ENCODE peak calls at places on chromosome 21, in eight cellular contexts. One of them, this sample, is unnamed.

GRCh38 chr21:29301703-29302102 is 3.0 kb downstream of the BACH1 start:
- DNase-seq in sigmoid colon: no peak
- DNase-seq in GM12891: no peak
- DNase-seq in ovary: no peak
- DNase-seq in tibial nerve: no peak
- DNase-seq in uterus: no peak
- DNase-seq in HCT116: no peak
- DNase-seq in testis: no peak
- DNase-seq in this sample: no peak

GRCh38 chr21:21712761-21713558 is 714.8 kb downstream of the NCAM2 start:
- DNase-seq in HCT116: no peak
- DNase-seq in tibial nerve: no peak
- DNase-seq in testis: no peak
- DNase-seq in uterus: no peak
- DNase-seq in GM12891: no peak
- DNase-seq in sigmoid colon: no peak
- DNase-seq in ovary: no peak
- DNase-seq in this sample: no peak

GRCh38 chr21:32135401-32136363 is 143.2 kb downstream of the MIS18A start:
- DNase-seq in GM12891: no peak
- DNase-seq in ovary: no peak
- DNase-seq in testis: no peak
- DNase-seq in HCT116: no peak
- DNase-seq in sigmoid colon: no peak
- DNase-seq in uterus: no peak
- DNase-seq in tibial nerve: no peak
- DNase-seq in this sample: no peak

GRCh38 chr21:31218830-31219608 is 125.0 kb downstream of the TIAM1 start:
- DNase-seq in ovary: peak
- DNase-seq in sigmoid colon: no peak
- DNase-seq in HCT116: peak
- DNase-seq in testis: peak
- DNase-seq in tibial nerve: peak
- DNase-seq in uterus: peak
- DNase-seq in GM12891: no peak
- DNase-seq in this sample: no peak

GRCh38 chr21:16162953-16163352 is 433.2 kb downstream of the USP25 start:
- DNase-seq in tibial nerve: no peak
- DNase-seq in ovary: no peak
- DNase-seq in HCT116: no peak
- DNase-seq in testis: no peak
- DNase-seq in GM12891: no peak
- DNase-seq in uterus: no peak
- DNase-seq in sigmoid colon: no peak
- DNase-seq in this sample: no peak

GRCh38 chr21:44293551-44294231 is 6.2 kb upstream of the PFKL start:
- DNase-seq in testis: no peak
- DNase-seq in uterus: no peak
- DNase-seq in sigmoid colon: no peak
- DNase-seq in HCT116: no peak
- DNase-seq in GM12891: no peak
- DNase-seq in tibial nerve: no peak
- DNase-seq in ovary: no peak
- DNase-seq in this sample: no peak

GRCh38 chr21:28615276-28615675 is 377.4 kb downstream of the LTN1 start:
- DNase-seq in HCT116: no peak
- DNase-seq in sigmoid colon: no peak
- DNase-seq in uterus: no peak
- DNase-seq in tibial nerve: no peak
- DNase-seq in testis: no peak
- DNase-seq in GM12891: no peak
- DNase-seq in ovary: no peak
- DNase-seq in this sample: no peak

GRCh38 chr21:35988396-35989140 is 71.8 kb downstream of the SETD4 start:
- DNase-seq in testis: no peak
- DNase-seq in sigmoid colon: no peak
- DNase-seq in HCT116: no peak
- DNase-seq in tibial nerve: no peak
- DNase-seq in uterus: no peak
- DNase-seq in GM12891: no peak
- DNase-seq in ovary: no peak
- DNase-seq in this sample: no peak

GRCh38 chr21:40254540-40255455 is 387.6 kb downstream of the PCP4 start:
- DNase-seq in HCT116: no peak
- DNase-seq in sigmoid colon: no peak
- DNase-seq in testis: no peak
- DNase-seq in uterus: no peak
- DNase-seq in GM12891: no peak
- DNase-seq in tibial nerve: no peak
- DNase-seq in ovary: no peak
- DNase-seq in this sample: no peak

GRCh38 chr21:41611966-41612606 is 104.1 kb upstream of the TMPRSS2 start:
- DNase-seq in sigmoid colon: peak
- DNase-seq in HCT116: peak
- DNase-seq in tibial nerve: no peak
- DNase-seq in ovary: no peak
- DNase-seq in testis: no peak
- DNase-seq in uterus: no peak
- DNase-seq in GM12891: no peak
- DNase-seq in this sample: peak

GRCh38 chr21:30349572-30349971 is 1.2 kb upstream of the KRTAP23-1 start:
- DNase-seq in sigmoid colon: no peak
- DNase-seq in testis: no peak
- DNase-seq in ovary: no peak
- DNase-seq in tibial nerve: no peak
- DNase-seq in uterus: no peak
- DNase-seq in GM12891: no peak
- DNase-seq in HCT116: no peak
- DNase-seq in this sample: no peak

GRCh38 chr21:35885942-35886541 is 174.3 kb downstream of the SETD4 start:
- DNase-seq in testis: no peak
- DNase-seq in ovary: no peak
- DNase-seq in sigmoid colon: no peak
- DNase-seq in uterus: no peak
- DNase-seq in tibial nerve: no peak
- DNase-seq in HCT116: no peak
- DNase-seq in GM12891: no peak
- DNase-seq in this sample: no peak

GRCh38 chr21:26115899-26116298 is 54.7 kb downstream of the APP start:
- DNase-seq in HCT116: no peak
- DNase-seq in testis: no peak
- DNase-seq in sigmoid colon: no peak
- DNase-seq in GM12891: no peak
- DNase-seq in uterus: no peak
- DNase-seq in tibial nerve: no peak
- DNase-seq in ovary: no peak
- DNase-seq in this sample: no peak

GRCh38 chr21:25639167-25639921 is at the start of gene JAM2:
- DNase-seq in uterus: peak
- DNase-seq in sigmoid colon: peak
- DNase-seq in tibial nerve: peak
- DNase-seq in HCT116: no peak
- DNase-seq in testis: peak
- DNase-seq in ovary: peak
- DNase-seq in GM12891: peak
- DNase-seq in this sample: peak

GRCh38 chr21:34037009-34037408 is 36.4 kb upstream of the MRPS6 start:
- DNase-seq in HCT116: no peak
- DNase-seq in uterus: no peak
- DNase-seq in ovary: no peak
- DNase-seq in GM12891: no peak
- DNase-seq in tibial nerve: no peak
- DNase-seq in sigmoid colon: no peak
- DNase-seq in testis: no peak
- DNase-seq in this sample: no peak
- TF ChIP-seq POLR2A in HCT116: no peak
- TF ChIP-seq POLR2A in uterus: no peak
- TF ChIP-seq POLR2A in ovary: no peak
- TF ChIP-seq POLR2A in GM12891: no peak
- TF ChIP-seq POLR2A in tibial nerve: no peak
- TF ChIP-seq POLR2A in sigmoid colon: no peak
- TF ChIP-seq POLR2A in testis: no peak
- TF ChIP-seq POLR2A in this sample: no peak

GRCh38 chr21:14382835-14383595 is at the start of gene HSPA13:
- DNase-seq in sigmoid colon: peak
- DNase-seq in tibial nerve: peak
- DNase-seq in ovary: peak
- DNase-seq in testis: peak
- DNase-seq in GM12891: peak
- DNase-seq in uterus: peak
- DNase-seq in HCT116: peak
- DNase-seq in this sample: peak
- TF ChIP-seq POLR2A in sigmoid colon: peak
- TF ChIP-seq POLR2A in tibial nerve: peak
- TF ChIP-seq POLR2A in ovary: peak
- TF ChIP-seq POLR2A in testis: no peak
- TF ChIP-seq POLR2A in GM12891: peak
- TF ChIP-seq POLR2A in uterus: peak
- TF ChIP-seq POLR2A in HCT116: peak
- TF ChIP-seq POLR2A in this sample: peak

DNA sequence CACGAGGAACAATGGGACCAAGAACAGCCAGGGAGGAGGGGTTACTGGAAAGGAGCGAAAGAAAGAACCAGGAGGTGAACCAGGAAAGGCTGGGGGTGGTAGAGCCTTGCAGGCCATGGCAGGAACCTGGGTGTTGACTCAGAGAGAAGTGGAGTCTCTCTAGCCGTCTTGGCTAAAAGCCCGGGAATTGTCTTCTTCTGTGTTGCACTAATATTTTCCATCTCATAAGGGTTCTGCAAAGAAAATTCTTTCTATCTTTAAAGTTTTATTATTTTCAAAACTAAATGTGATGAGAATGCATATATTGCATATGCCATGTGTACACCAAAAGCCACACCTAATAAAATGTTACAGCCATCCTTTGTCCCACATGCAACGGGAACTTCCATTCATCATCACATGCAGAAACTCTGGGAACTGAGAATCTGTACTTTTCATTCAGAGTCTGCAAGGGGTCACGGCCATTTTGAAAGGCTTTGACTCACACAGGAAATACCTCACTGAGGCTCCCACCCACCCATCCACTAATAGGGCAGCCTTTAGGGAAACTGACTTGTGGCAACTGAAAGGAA is 38.0 kb downstream of the ERG start:
- DNase-seq in GM12891: no peak
- DNase-seq in ovary: no peak
- DNase-seq in HCT116: no peak
- DNase-seq in uterus: no peak
- DNase-seq in tibial nerve: no peak
- DNase-seq in testis: no peak
- DNase-seq in sigmoid colon: no peak
- DNase-seq in this sample: no peak
- TF ChIP-seq POLR2A in GM12891: no peak
- TF ChIP-seq POLR2A in ovary: no peak
- TF ChIP-seq POLR2A in HCT116: no peak
- TF ChIP-seq POLR2A in uterus: no peak
- TF ChIP-seq POLR2A in tibial nerve: no peak
- TF ChIP-seq POLR2A in testis: no peak
- TF ChIP-seq POLR2A in sigmoid colon: no peak
- TF ChIP-seq POLR2A in this sample: no peak

DNA sequence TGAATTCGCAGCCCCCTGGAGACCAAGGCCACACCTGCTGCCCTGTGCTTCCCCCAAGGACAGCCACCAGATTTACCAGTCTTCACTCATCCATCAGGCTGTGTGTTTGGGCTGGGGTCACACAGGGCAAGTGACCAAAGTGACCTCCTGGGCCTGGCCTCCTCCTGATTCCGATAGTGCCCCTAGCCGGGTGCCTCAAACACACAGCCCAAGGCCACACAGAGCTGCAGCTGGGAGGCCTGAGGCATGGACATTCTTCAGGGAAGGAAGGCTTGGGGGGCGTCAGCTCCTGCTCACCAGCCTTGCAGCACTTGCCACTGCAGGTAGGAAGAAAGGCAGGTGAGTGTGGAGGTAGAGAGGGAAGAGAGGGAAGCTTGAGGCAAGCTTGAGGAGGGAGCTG is 181.3 kb downstream of the RUNX1 start:
- DNase-seq in HCT116: no peak
- DNase-seq in testis: no peak
- DNase-seq in tibial nerve: no peak
- DNase-seq in sigmoid colon: no peak
- DNase-seq in GM12891: no peak
- DNase-seq in uterus: no peak
- DNase-seq in ovary: no peak
- DNase-seq in this sample: no peak
- TF ChIP-seq POLR2A in HCT116: no peak
- TF ChIP-seq POLR2A in testis: no peak
- TF ChIP-seq POLR2A in tibial nerve: no peak
- TF ChIP-seq POLR2A in sigmoid colon: no peak
- TF ChIP-seq POLR2A in GM12891: no peak
- TF ChIP-seq POLR2A in uterus: no peak
- TF ChIP-seq POLR2A in ovary: no peak
- TF ChIP-seq POLR2A in this sample: no peak

GRCh38 chr21:18987515-18988026 is 584.0 kb upstream of the TMPRSS15 start:
- DNase-seq in sigmoid colon: no peak
- DNase-seq in uterus: no peak
- DNase-seq in GM12891: no peak
- DNase-seq in tibial nerve: no peak
- DNase-seq in HCT116: no peak
- DNase-seq in ovary: no peak
- DNase-seq in testis: peak
- DNase-seq in this sample: no peak
- TF ChIP-seq POLR2A in sigmoid colon: no peak
- TF ChIP-seq POLR2A in uterus: no peak
- TF ChIP-seq POLR2A in GM12891: no peak
- TF ChIP-seq POLR2A in tibial nerve: no peak
- TF ChIP-seq POLR2A in HCT116: no peak
- TF ChIP-seq POLR2A in ovary: no peak
- TF ChIP-seq POLR2A in testis: no peak
- TF ChIP-seq POLR2A in this sample: no peak

GRCh38 chr21:46184625-46185555 is 631 bp upstream of the SPATC1L start:
- DNase-seq in HCT116: peak
- DNase-seq in testis: peak
- DNase-seq in GM12891: no peak
- DNase-seq in ovary: peak
- DNase-seq in uterus: peak
- DNase-seq in tibial nerve: peak
- DNase-seq in sigmoid colon: peak
- DNase-seq in this sample: peak
- TF ChIP-seq POLR2A in HCT116: no peak
- TF ChIP-seq POLR2A in testis: no peak
- TF ChIP-seq POLR2A in GM12891: no peak
- TF ChIP-seq POLR2A in ovary: no peak
- TF ChIP-seq POLR2A in uterus: no peak
- TF ChIP-seq POLR2A in tibial nerve: no peak
- TF ChIP-seq POLR2A in sigmoid colon: no peak
- TF ChIP-seq POLR2A in this sample: peak

This sample was measured in H54.